ENCODE peak calls at places on chromosomes 12 and 14, in ten cellular contexts. L is K562; Q is iPS-NIHi11; E is CD8-positive, alpha-beta memory T cell; Z is EL; Y is stimulated activated CD8-positive, alpha-beta memory T cell treated with anti-CD3 and anti-CD28 coated beads, Interleukin-15, amount 100 ng/mL, for 24 hours; N is activated CD8-positive, alpha-beta memory T cell treated with anti-CD3 and anti-CD28 coated beads for 48 hours; T is psoas muscle; O is astrocyte; U is T follicular helper cell. K is an unnamed sample.

GRCh38 chr12:87428701-87429277 is 600.4 kb downstream of the C12orf50 start:
- DNase-seq in T (no peak), Y (no peak), U (no peak), Q (no peak), L (no peak), O (peak), Z (no peak), N (no peak), E (no peak), K (peak)

GRCh38 chr12:76883151-76883550 is 4.3 kb upstream of the CSRP2 start:
- DNase-seq in Q (peak), Z (peak), N (no peak), L (no peak), E (no peak), U (no peak), Y (no peak), O (peak), T (no peak), K (peak)

GRCh38 chr12:18483723-18484325 is 222.5 kb downstream of the PIK3C2G start:
- DNase-seq in Q (no peak), N (no peak), O (no peak), Y (no peak), L (no peak), E (no peak), U (no peak), T (no peak), Z (no peak), K (no peak)

GRCh38 chr12:80925237-80925636 is 12.5 kb downstream of the LIN7A start:
- DNase-seq in O (no peak), N (no peak), U (no peak), T (no peak), Q (no peak), Z (no peak), L (no peak), Y (no peak), E (no peak), K (no peak)

GRCh38 chr12:111248221-111248620 is 120.7 kb downstream of the PHETA1 start:
- DNase-seq in T (no peak), Q (no peak), Z (no peak), E (no peak), O (no peak), Y (no peak), L (no peak), U (no peak), N (no peak), K (no peak)

GRCh38 chr12:49187184-49187583 is 1.7 kb downstream of the TUBA1A start:
- DNase-seq in Y (no peak), L (no peak), E (no peak), T (peak), N (no peak), O (peak), Q (no peak), Z (peak), U (no peak), K (peak)

GRCh38 chr14:34364201-34364600 is 97.8 kb downstream of the SPTSSA start:
- DNase-seq in L (no peak), Q (no peak), N (no peak), Y (no peak), T (no peak), E (no peak), Z (no peak), U (no peak), O (peak), K (no peak)

GRCh38 chr12:40586823-40587222 is 105.4 kb upstream of the CNTN1 start:
- DNase-seq in L (no peak), T (no peak), Z (no peak), U (no peak), E (no peak), Y (no peak), Q (no peak), O (no peak), N (no peak), K (no peak)

K was measured in fibroblast of the aortic adventitia.